ENCODE peak calls at places on chromosomes 11 and 22, in six cellular contexts. A is erythroblast, R is NCI-H460, B is HEK293T, S is astrocyte of the cerebellum, L is pons. G is an unnamed sample.

GRCh38 chr11:119065369-119065768 is 2.2 kb upstream of the VPS11 start:
- DNase-seq in A (peak), R (peak), B (peak), S (no peak), L (peak), G (no peak)

GRCh38 chr11:106974831-106975230 is 43.4 kb downstream of the GUCY1A2 start:
- DNase-seq in S (no peak), R (no peak), A (no peak), L (no peak), B (no peak), G (no peak)

GRCh38 chr11:60785806-60786361 is 751 bp downstream of the MS4A10 start:
- DNase-seq in S (peak), L (no peak), B (no peak), A (no peak), R (no peak), G (no peak)

GRCh38 chr22:50444663-50445062 is 30.2 kb downstream of the SBF1 start:
- DNase-seq in A (no peak), S (peak), L (no peak), R (no peak), B (no peak), G (peak)

GRCh38 chr11:107924306-107924705 is 3.9 kb upstream of the RAB39A start:
- DNase-seq in R (no peak), A (no peak), B (no peak), L (no peak), S (no peak), G (no peak)

GRCh38 chr11:34787899-34788298 is 128.3 kb downstream of the APIP start:
- DNase-seq in B (no peak), A (no peak), R (no peak), L (no peak), S (no peak), G (no peak)

GRCh38 chr11:36177837-36178236 is 111.4 kb downstream of the COMMD9 start:
- DNase-seq in B (no peak), A (no peak), L (no peak), S (peak), R (no peak), G (no peak)

GRCh38 chr11:794013-794765 is 3.9 kb downstream of the SLC25A22 start:
- DNase-seq in B (no peak), R (no peak), A (no peak), S (no peak), L (no peak), G (no peak)

GRCh38 chr11:112277937-112278336 is 17.3 kb upstream of the PLET1 start:
- DNase-seq in B (no peak), A (no peak), R (no peak), L (no peak), S (no peak), G (no peak)

GRCh38 chr11:117997436-117998200 is 11.4 kb downstream of the IL10RA start:
- DNase-seq in B (no peak), A (no peak), L (no peak), R (no peak), S (no peak), G (no peak)

GRCh38 chr22:23128269-23129108 is 13.3 kb downstream of the RSPH14 start:
- DNase-seq in B (peak), S (peak), L (peak), R (peak), A (peak), G (peak)

GRCh38 chr22:41256254-41256897 is 15.6 kb upstream of the CHADL start:
- DNase-seq in S (peak), B (no peak), R (peak), A (no peak), L (no peak), G (peak)

GRCh38 chr11:61747389-61748285 is 4.8 kb upstream of the MYRF start:
- DNase-seq in R (peak), L (peak), B (peak), A (peak), S (peak), G (no peak)

GRCh38 chr11:95788921-95789505 is 569 bp downstream of the FAM76B start:
- DNase-seq in S (peak), B (peak), R (no peak), L (no peak), A (peak), G (no peak)

GRCh38 chr22:20650294-20651207 is 123.4 kb upstream of the SERPIND1 start:
- DNase-seq in R (no peak), L (no peak), S (no peak), A (no peak), B (peak), G (no peak)

GRCh38 chr22:48760481-48761238 is 1067.0 kb downstream of the BRD1 start:
- DNase-seq in R (no peak), S (no peak), L (no peak), B (no peak), A (no peak), G (no peak)

GRCh38 chr11:110128161-110128560 is 35.0 kb downstream of the ZC3H12C start:
- DNase-seq in L (peak), S (peak), A (no peak), R (no peak), B (no peak), G (no peak)

GRCh38 chr22:23063539-23064380 is 6.6 kb upstream of the GNAZ start:
- DNase-seq in B (no peak), R (no peak), S (no peak), A (no peak), L (no peak), G (no peak)

GRCh38 chr11:42707541-42707940 is 604.3 kb upstream of the API5 start:
- DNase-seq in S (no peak), B (no peak), R (no peak), A (no peak), L (no peak), G (no peak)